ENCODE peak calls at places on chromosomes 6 and 20, in nine cellular contexts. One of them, this sample, is unnamed.
A peak's percentile ranks its signal among the peaks of the same experiment; 100 is the strongest.

GRCh38 chr20:12383770-12384304 is 466.1 kb downstream of the BTBD3 start:
- DNase-seq in kidney: no peak
- DNase-seq in left ventricle myocardium inferior: no peak
- DNase-seq in psoas muscle: no peak
- DNase-seq in MM.1S: no peak
- DNase-seq in GM23338: no peak
- DNase-seq in foreskin keratinocyte: no peak
- DNase-seq in colonic mucosa: no peak
- DNase-seq in GM23248: no peak
- DNase-seq in this sample: no peak

GRCh38 chr20:50304501-50304856 is 113.8 kb downstream of the CEBPB start:
- DNase-seq in kidney: peak; percentile 95
- DNase-seq in left ventricle myocardium inferior: peak; percentile 84
- DNase-seq in psoas muscle: peak; percentile 85
- DNase-seq in MM.1S: no peak
- DNase-seq in GM23338: no peak
- DNase-seq in foreskin keratinocyte: no peak
- DNase-seq in colonic mucosa: peak; percentile 44
- DNase-seq in GM23248: peak; percentile 73
- DNase-seq in this sample: no peak

GRCh38 chr6:148800535-148800934 is 53.7 kb downstream of the UST start:
- DNase-seq in kidney: no peak
- DNase-seq in left ventricle myocardium inferior: no peak
- DNase-seq in psoas muscle: no peak
- DNase-seq in MM.1S: no peak
- DNase-seq in GM23338: no peak
- DNase-seq in foreskin keratinocyte: no peak
- DNase-seq in colonic mucosa: no peak
- DNase-seq in GM23248: peak; percentile 74
- DNase-seq in this sample: no peak

GRCh38 chr20:59078231-59078630 is 35.6 kb upstream of the PRELID3B start:
- DNase-seq in kidney: no peak
- DNase-seq in left ventricle myocardium inferior: no peak
- DNase-seq in psoas muscle: no peak
- DNase-seq in MM.1S: no peak
- DNase-seq in GM23338: no peak
- DNase-seq in foreskin keratinocyte: peak; percentile 80
- DNase-seq in colonic mucosa: no peak
- DNase-seq in GM23248: no peak
- DNase-seq in this sample: no peak

GRCh38 chr6:82114748-82115147 is 132.8 kb downstream of the IBTK start:
- DNase-seq in kidney: no peak
- DNase-seq in left ventricle myocardium inferior: no peak
- DNase-seq in psoas muscle: no peak
- DNase-seq in MM.1S: no peak
- DNase-seq in GM23338: no peak
- DNase-seq in foreskin keratinocyte: no peak
- DNase-seq in colonic mucosa: no peak
- DNase-seq in GM23248: no peak
- DNase-seq in this sample: no peak

GRCh38 chr20:21396045-21396893 is 1.1 kb downstream of the NKX2-4 start:
- DNase-seq in kidney: peak; percentile 55
- DNase-seq in left ventricle myocardium inferior: no peak
- DNase-seq in psoas muscle: no peak
- DNase-seq in MM.1S: no peak
- DNase-seq in GM23338: peak; percentile 66
- DNase-seq in foreskin keratinocyte: no peak
- DNase-seq in colonic mucosa: no peak
- DNase-seq in GM23248: no peak
- DNase-seq in this sample: no peak

GRCh38 chr6:119034827-119035458 is 43.5 kb downstream of the FAM184A start:
- DNase-seq in kidney: no peak
- DNase-seq in left ventricle myocardium inferior: no peak
- DNase-seq in psoas muscle: no peak
- DNase-seq in MM.1S: no peak
- DNase-seq in GM23338: peak; percentile 90
- DNase-seq in foreskin keratinocyte: no peak
- DNase-seq in colonic mucosa: no peak
- DNase-seq in GM23248: no peak
- DNase-seq in this sample: no peak

GRCh38 chr6:122809671-122810070 is 20.6 kb downstream of the SMPDL3A start:
- DNase-seq in kidney: no peak
- DNase-seq in left ventricle myocardium inferior: no peak
- DNase-seq in psoas muscle: no peak
- DNase-seq in MM.1S: no peak
- DNase-seq in GM23338: no peak
- DNase-seq in foreskin keratinocyte: no peak
- DNase-seq in colonic mucosa: no peak
- DNase-seq in GM23248: no peak
- DNase-seq in this sample: no peak

GRCh38 chr6:16739329-16739801 is 21.9 kb downstream of the ATXN1 start:
- DNase-seq in kidney: no peak
- DNase-seq in left ventricle myocardium inferior: no peak
- DNase-seq in psoas muscle: peak; percentile 70
- DNase-seq in MM.1S: no peak
- DNase-seq in GM23338: peak; percentile 30
- DNase-seq in foreskin keratinocyte: peak; percentile 98
- DNase-seq in colonic mucosa: no peak
- DNase-seq in GM23248: peak; percentile 44
- DNase-seq in this sample: peak; percentile 87

GRCh38 chr6:163667372-163668060 is 253.0 kb downstream of the QKI start:
- DNase-seq in kidney: no peak
- DNase-seq in left ventricle myocardium inferior: no peak
- DNase-seq in psoas muscle: no peak
- DNase-seq in MM.1S: no peak
- DNase-seq in GM23338: no peak
- DNase-seq in foreskin keratinocyte: no peak
- DNase-seq in colonic mucosa: peak; percentile 34
- DNase-seq in GM23248: peak; percentile 7
- DNase-seq in this sample: no peak

GRCh38 chr6:43246301-43247114 is 3.2 kb downstream of the TTBK1 start:
- DNase-seq in kidney: peak; percentile 94
- DNase-seq in left ventricle myocardium inferior: peak; percentile 51
- DNase-seq in psoas muscle: peak; percentile 73
- DNase-seq in MM.1S: peak; percentile 65
- DNase-seq in GM23338: peak; percentile 97
- DNase-seq in foreskin keratinocyte: no peak
- DNase-seq in colonic mucosa: peak; percentile 74
- DNase-seq in GM23248: no peak
- DNase-seq in this sample: no peak

GRCh38 chr6:43250992-43251373 is 7.7 kb downstream of the TTBK1 start:
- DNase-seq in kidney: no peak
- DNase-seq in left ventricle myocardium inferior: no peak
- DNase-seq in psoas muscle: no peak
- DNase-seq in MM.1S: no peak
- DNase-seq in GM23338: no peak
- DNase-seq in foreskin keratinocyte: no peak
- DNase-seq in colonic mucosa: peak; percentile 61
- DNase-seq in GM23248: peak; percentile 21
- DNase-seq in this sample: no peak

GRCh38 chr6:43248107-43248506 is 4.8 kb downstream of the TTBK1 start:
- DNase-seq in kidney: no peak
- DNase-seq in left ventricle myocardium inferior: no peak
- DNase-seq in psoas muscle: peak; percentile 27
- DNase-seq in MM.1S: no peak
- DNase-seq in GM23338: no peak
- DNase-seq in foreskin keratinocyte: no peak
- DNase-seq in colonic mucosa: no peak
- DNase-seq in GM23248: no peak
- DNase-seq in this sample: no peak

GRCh38 chr6:43247115-43247999 is 4.1 kb downstream of the TTBK1 start:
- DNase-seq in kidney: peak; percentile 94
- DNase-seq in left ventricle myocardium inferior: peak; percentile 78
- DNase-seq in psoas muscle: peak; percentile 86
- DNase-seq in MM.1S: peak; percentile 84
- DNase-seq in GM23338: peak; percentile 95
- DNase-seq in foreskin keratinocyte: no peak
- DNase-seq in colonic mucosa: peak; percentile 84
- DNase-seq in GM23248: peak; percentile 67
- DNase-seq in this sample: no peak

DNA sequence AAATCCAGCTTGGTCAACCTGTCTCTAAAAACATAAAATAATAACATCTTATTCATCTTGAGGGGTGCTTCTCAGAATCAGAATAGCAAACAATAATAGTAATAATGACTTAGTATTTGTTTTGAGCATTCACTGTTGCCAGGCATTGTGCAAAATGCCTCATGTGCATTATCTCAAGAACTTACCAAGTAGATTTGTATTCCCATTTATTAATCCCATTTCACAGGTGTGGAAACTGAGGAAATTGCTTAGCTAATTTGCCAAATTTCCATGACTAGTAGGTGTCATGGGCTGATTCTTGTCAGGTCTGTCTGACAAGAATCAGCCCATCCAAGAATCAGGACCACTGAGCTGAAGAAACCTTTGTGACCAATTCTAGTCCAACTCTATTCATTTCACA is 5.5 kb downstream of the TTBK1 start:
- DNase-seq in kidney: no peak
- DNase-seq in left ventricle myocardium inferior: no peak
- DNase-seq in psoas muscle: no peak
- DNase-seq in MM.1S: no peak
- DNase-seq in GM23338: no peak
- DNase-seq in foreskin keratinocyte: no peak
- DNase-seq in colonic mucosa: no peak
- DNase-seq in GM23248: no peak
- DNase-seq in this sample: no peak
- H3K27ac ChIP-seq in kidney: no peak overlapping the region
- H3K27ac ChIP-seq in left ventricle myocardium inferior: no peak overlapping the region
- H3K27ac ChIP-seq in psoas muscle: no peak overlapping the region
- H3K27ac ChIP-seq in MM.1S: no peak overlapping the region
- H3K27ac ChIP-seq in GM23338: no peak overlapping the region
- H3K27ac ChIP-seq in foreskin keratinocyte: no peak overlapping the region
- H3K27ac ChIP-seq in colonic mucosa: no peak overlapping the region
- H3K27ac ChIP-seq in GM23248: no peak overlapping the region
- H3K27ac ChIP-seq in this sample: no peak overlapping the region

GRCh38 chr20:22925613-22925983 is 109.5 kb upstream of the SSTR4 start:
- DNase-seq in kidney: no peak
- DNase-seq in left ventricle myocardium inferior: no peak
- DNase-seq in psoas muscle: no peak
- DNase-seq in MM.1S: no peak
- DNase-seq in GM23338: no peak
- DNase-seq in foreskin keratinocyte: peak; percentile 58
- DNase-seq in colonic mucosa: no peak
- DNase-seq in GM23248: peak; percentile 52
- DNase-seq in this sample: no peak
- H3K27ac ChIP-seq in kidney: no peak overlapping the region
- H3K27ac ChIP-seq in left ventricle myocardium inferior: no peak overlapping the region
- H3K27ac ChIP-seq in psoas muscle: no peak overlapping the region
- H3K27ac ChIP-seq in MM.1S: no peak overlapping the region
- H3K27ac ChIP-seq in GM23338: no peak overlapping the region
- H3K27ac ChIP-seq in foreskin keratinocyte: no peak overlapping the region
- H3K27ac ChIP-seq in colonic mucosa: no peak overlapping the region
- H3K27ac ChIP-seq in GM23248: no peak overlapping the region
- H3K27ac ChIP-seq in this sample: no peak overlapping the region

GRCh38 chr6:134405386-134406087 is 87.6 kb upstream of the SGK1 start:
- DNase-seq in kidney: no peak
- DNase-seq in left ventricle myocardium inferior: no peak
- DNase-seq in psoas muscle: no peak
- DNase-seq in MM.1S: no peak
- DNase-seq in GM23338: peak; percentile 72
- DNase-seq in foreskin keratinocyte: no peak
- DNase-seq in colonic mucosa: no peak
- DNase-seq in GM23248: no peak
- DNase-seq in this sample: no peak
- H3K27ac ChIP-seq in kidney: no peak overlapping the region
- H3K27ac ChIP-seq in left ventricle myocardium inferior: no peak overlapping the region
- H3K27ac ChIP-seq in psoas muscle: peak overlapping the region; percentile 10
- H3K27ac ChIP-seq in MM.1S: no peak overlapping the region
- H3K27ac ChIP-seq in GM23338: peak overlapping the region; percentile 47
- H3K27ac ChIP-seq in foreskin keratinocyte: no peak overlapping the region
- H3K27ac ChIP-seq in colonic mucosa: no peak overlapping the region
- H3K27ac ChIP-seq in GM23248: no peak overlapping the region
- H3K27ac ChIP-seq in this sample: no peak overlapping the region

GRCh38 chr20:36925234-36925633 is 26.3 kb downstream of the SAMHD1 start:
- DNase-seq in kidney: no peak
- DNase-seq in left ventricle myocardium inferior: no peak
- DNase-seq in psoas muscle: no peak
- DNase-seq in MM.1S: no peak
- DNase-seq in GM23338: no peak
- DNase-seq in foreskin keratinocyte: no peak
- DNase-seq in colonic mucosa: no peak
- DNase-seq in GM23248: no peak
- DNase-seq in this sample: no peak

GRCh38 chr20:36927704-36928103 is 23.8 kb downstream of the SAMHD1 start:
- DNase-seq in kidney: no peak
- DNase-seq in left ventricle myocardium inferior: no peak
- DNase-seq in psoas muscle: no peak
- DNase-seq in MM.1S: no peak
- DNase-seq in GM23338: no peak
- DNase-seq in foreskin keratinocyte: no peak
- DNase-seq in colonic mucosa: no peak
- DNase-seq in GM23248: no peak
- DNase-seq in this sample: no peak

GRCh38 chr20:36926653-36927200 is 24.8 kb downstream of the SAMHD1 start:
- DNase-seq in kidney: no peak
- DNase-seq in left ventricle myocardium inferior: no peak
- DNase-seq in psoas muscle: no peak
- DNase-seq in MM.1S: no peak
- DNase-seq in GM23338: no peak
- DNase-seq in foreskin keratinocyte: no peak
- DNase-seq in colonic mucosa: no peak
- DNase-seq in GM23248: no peak
- DNase-seq in this sample: no peak

GRCh38 chr20:36920334-36920730 is 31.2 kb downstream of the SAMHD1 start:
- DNase-seq in kidney: no peak
- DNase-seq in left ventricle myocardium inferior: no peak
- DNase-seq in psoas muscle: no peak
- DNase-seq in MM.1S: no peak
- DNase-seq in GM23338: no peak
- DNase-seq in foreskin keratinocyte: no peak
- DNase-seq in colonic mucosa: no peak
- DNase-seq in GM23248: no peak
- DNase-seq in this sample: no peak

DNA sequence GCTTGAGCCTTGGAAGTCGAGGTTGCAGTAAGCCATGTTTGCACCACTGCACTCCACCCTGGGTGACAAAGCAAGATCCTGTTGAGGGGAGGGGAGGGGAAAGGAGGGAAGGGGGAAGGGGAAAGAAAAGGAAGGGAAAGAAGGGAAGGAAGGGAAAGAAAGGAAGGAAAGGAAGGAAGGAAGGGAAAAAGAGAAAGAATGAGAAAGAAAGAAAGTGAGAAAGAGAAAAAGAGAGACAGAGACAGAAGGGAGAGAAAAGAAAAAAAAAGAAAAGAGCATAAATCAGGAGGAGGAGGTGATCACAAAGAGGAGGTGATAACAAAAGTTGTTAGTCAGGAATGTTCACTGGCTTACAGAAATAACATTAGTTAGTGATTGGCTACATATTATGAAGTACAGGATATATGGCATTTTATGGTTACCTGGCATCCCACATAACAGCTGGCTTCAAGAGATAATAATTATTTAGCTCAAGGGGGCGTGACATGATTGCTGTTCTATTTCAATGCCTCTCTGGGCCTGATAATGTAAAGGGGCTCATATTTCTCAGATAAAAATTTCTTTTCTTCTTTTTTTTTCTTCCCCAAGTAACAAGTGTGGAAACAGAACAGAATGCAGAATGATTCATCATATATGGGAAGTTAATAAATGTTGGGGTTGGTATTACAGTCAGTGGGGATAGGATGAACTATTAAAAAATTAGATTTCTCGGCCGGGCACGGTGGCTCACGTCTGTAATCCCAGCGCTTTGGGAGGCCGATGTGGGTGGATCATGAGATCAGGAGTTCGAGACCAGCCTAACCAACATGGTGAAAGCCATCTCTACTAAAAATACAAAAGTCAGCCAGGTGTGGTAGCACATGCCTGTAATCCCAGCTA is 27.1 kb downstream of the SAMHD1 start:
- DNase-seq in kidney: no peak
- DNase-seq in left ventricle myocardium inferior: no peak
- DNase-seq in psoas muscle: no peak
- DNase-seq in MM.1S: no peak
- DNase-seq in GM23338: no peak
- DNase-seq in foreskin keratinocyte: no peak
- DNase-seq in colonic mucosa: no peak
- DNase-seq in GM23248: no peak
- DNase-seq in this sample: no peak
- H3K27ac ChIP-seq in kidney: no peak overlapping the region
- H3K27ac ChIP-seq in left ventricle myocardium inferior: no peak overlapping the region
- H3K27ac ChIP-seq in psoas muscle: no peak overlapping the region
- H3K27ac ChIP-seq in MM.1S: no peak overlapping the region
- H3K27ac ChIP-seq in GM23338: peak overlapping the region; percentile 55
- H3K27ac ChIP-seq in foreskin keratinocyte: no peak overlapping the region
- H3K27ac ChIP-seq in colonic mucosa: no peak overlapping the region
- H3K27ac ChIP-seq in GM23248: no peak overlapping the region
- H3K27ac ChIP-seq in this sample: no peak overlapping the region

This sample was measured in epithelial cell of prostate.